ENCODE peak calls at places on chromosome 5, in five cellular contexts. One of them, this sample, is unnamed.

GRCh38 chr5:83711982-83712601 is 8.6 kb downstream of the HAPLN1 start:
- DNase-seq in neuronal stem cell: peak; percentile 40
- DNase-seq in fibroblast of lung: peak; percentile 54
- DNase-seq in WERI-Rb-1: peak; percentile 63
- DNase-seq in body of pancreas: peak; percentile 56
- DNase-seq in this sample: no peak

GRCh38 chr5:134846641-134846960 is 833 bp downstream of the C5orf24 start:
- DNase-seq in neuronal stem cell: no peak
- DNase-seq in fibroblast of lung: no peak
- DNase-seq in WERI-Rb-1: no peak
- DNase-seq in body of pancreas: no peak
- DNase-seq in this sample: no peak

GRCh38 chr5:33315170-33315569 is 125.6 kb upstream of the TARS1 start:
- DNase-seq in neuronal stem cell: no peak
- DNase-seq in fibroblast of lung: peak; percentile 86
- DNase-seq in WERI-Rb-1: no peak
- DNase-seq in body of pancreas: no peak
- DNase-seq in this sample: no peak

GRCh38 chr5:180491496-180491895 is 2.7 kb upstream of the CNOT6 start:
- DNase-seq in neuronal stem cell: no peak
- DNase-seq in fibroblast of lung: no peak
- DNase-seq in WERI-Rb-1: peak; percentile 11
- DNase-seq in body of pancreas: no peak
- DNase-seq in this sample: no peak

GRCh38 chr5:107915413-107915812 is 244.7 kb upstream of the EFNA5 start:
- DNase-seq in neuronal stem cell: no peak
- DNase-seq in fibroblast of lung: peak; percentile 34
- DNase-seq in WERI-Rb-1: no peak
- DNase-seq in body of pancreas: no peak
- DNase-seq in this sample: no peak

GRCh38 chr5:38189031-38189632 is 69.2 kb upstream of the EGFLAM start:
- DNase-seq in neuronal stem cell: no peak
- DNase-seq in fibroblast of lung: no peak
- DNase-seq in WERI-Rb-1: peak; percentile 26
- DNase-seq in body of pancreas: no peak
- DNase-seq in this sample: no peak

GRCh38 chr5:112195924-112196323 is 223.2 kb downstream of the EPB41L4A start:
- DNase-seq in neuronal stem cell: no peak
- DNase-seq in fibroblast of lung: no peak
- DNase-seq in WERI-Rb-1: no peak
- DNase-seq in body of pancreas: no peak
- DNase-seq in this sample: no peak

GRCh38 chr5:138666226-138666742 is 86.9 kb upstream of the CTNNA1 start:
- DNase-seq in neuronal stem cell: no peak
- DNase-seq in fibroblast of lung: no peak
- DNase-seq in WERI-Rb-1: no peak
- DNase-seq in body of pancreas: no peak
- DNase-seq in this sample: no peak

GRCh38 chr5:59713488-59713844 is 180.1 kb downstream of the PDE4D start:
- DNase-seq in neuronal stem cell: no peak
- DNase-seq in fibroblast of lung: no peak
- DNase-seq in WERI-Rb-1: no peak
- DNase-seq in body of pancreas: no peak
- DNase-seq in this sample: no peak

GRCh38 chr5:25418978-25419377 is 774.2 kb upstream of the CDH10 start:
- DNase-seq in neuronal stem cell: no peak
- DNase-seq in fibroblast of lung: no peak
- DNase-seq in WERI-Rb-1: no peak
- DNase-seq in body of pancreas: no peak
- DNase-seq in this sample: no peak

GRCh38 chr5:80754900-80755299 is 100.1 kb upstream of the DHFR start:
- DNase-seq in neuronal stem cell: peak; percentile 71
- DNase-seq in fibroblast of lung: peak; percentile 22
- DNase-seq in WERI-Rb-1: peak; percentile 14
- DNase-seq in body of pancreas: peak; percentile 22
- DNase-seq in this sample: no peak

GRCh38 chr5:155489949-155490348 is 476.4 kb downstream of the KIF4B start:
- DNase-seq in neuronal stem cell: no peak
- DNase-seq in fibroblast of lung: no peak
- DNase-seq in WERI-Rb-1: no peak
- DNase-seq in body of pancreas: no peak
- DNase-seq in this sample: no peak

GRCh38 chr5:18850159-18850558 is 1137.8 kb downstream of the CDH18 start:
- DNase-seq in neuronal stem cell: no peak
- DNase-seq in fibroblast of lung: no peak
- DNase-seq in WERI-Rb-1: no peak
- DNase-seq in body of pancreas: no peak
- DNase-seq in this sample: no peak

GRCh38 chr5:173051746-173052145 is 4.4 kb upstream of the CREBRF start:
- DNase-seq in neuronal stem cell: no peak
- DNase-seq in fibroblast of lung: peak; percentile 70
- DNase-seq in WERI-Rb-1: no peak
- DNase-seq in body of pancreas: no peak
- DNase-seq in this sample: no peak

GRCh38 chr5:107794731-107795130 is 124.0 kb upstream of the EFNA5 start:
- DNase-seq in neuronal stem cell: no peak
- DNase-seq in fibroblast of lung: peak; percentile 33
- DNase-seq in WERI-Rb-1: no peak
- DNase-seq in body of pancreas: no peak
- DNase-seq in this sample: no peak

GRCh38 chr5:172097356-172097755 is 90.7 kb downstream of the STK10 start:
- DNase-seq in neuronal stem cell: no peak
- DNase-seq in fibroblast of lung: peak; percentile 79
- DNase-seq in WERI-Rb-1: no peak
- DNase-seq in body of pancreas: no peak
- DNase-seq in this sample: no peak

GRCh38 chr5:132005591-132005990 is 5.9 kb downstream of the ACSL6 start:
- DNase-seq in neuronal stem cell: no peak
- DNase-seq in fibroblast of lung: no peak
- DNase-seq in WERI-Rb-1: no peak
- DNase-seq in body of pancreas: no peak
- DNase-seq in this sample: no peak

GRCh38 chr5:45281081-45281480 is 415.1 kb downstream of the HCN1 start:
- DNase-seq in neuronal stem cell: no peak
- DNase-seq in fibroblast of lung: no peak
- DNase-seq in WERI-Rb-1: no peak
- DNase-seq in body of pancreas: no peak
- DNase-seq in this sample: no peak

GRCh38 chr5:31029925-31030324 is 163.6 kb upstream of the CDH6 start:
- DNase-seq in neuronal stem cell: no peak
- DNase-seq in fibroblast of lung: no peak
- DNase-seq in WERI-Rb-1: peak; percentile 16
- DNase-seq in body of pancreas: no peak
- DNase-seq in this sample: no peak

GRCh38 chr5:179319741-179320281 is 25.4 kb downstream of the ADAMTS2 start:
- DNase-seq in neuronal stem cell: no peak
- DNase-seq in fibroblast of lung: peak; percentile 52
- DNase-seq in WERI-Rb-1: no peak
- DNase-seq in body of pancreas: no peak
- DNase-seq in this sample: no peak

GRCh38 chr5:34869256-34869655 is 30.3 kb downstream of the TTC23L start:
- DNase-seq in neuronal stem cell: no peak
- DNase-seq in fibroblast of lung: no peak
- DNase-seq in WERI-Rb-1: no peak
- DNase-seq in body of pancreas: no peak
- DNase-seq in this sample: no peak

GRCh38 chr5:93017854-93018253 is 563.2 kb downstream of the NR2F1-AS1 start:
- DNase-seq in neuronal stem cell: no peak
- DNase-seq in fibroblast of lung: peak; percentile 45
- DNase-seq in WERI-Rb-1: no peak
- DNase-seq in body of pancreas: no peak
- DNase-seq in this sample: no peak

GRCh38 chr5:68490401-68490800 is 274.8 kb downstream of the PIK3R1 start:
- DNase-seq in neuronal stem cell: no peak
- DNase-seq in fibroblast of lung: no peak
- DNase-seq in WERI-Rb-1: no peak
- DNase-seq in body of pancreas: no peak
- DNase-seq in this sample: no peak

GRCh38 chr5:111092062-111092853 is at the start of gene WDR36:
- DNase-seq in neuronal stem cell: peak; percentile 90
- DNase-seq in fibroblast of lung: peak; percentile 95
- DNase-seq in WERI-Rb-1: peak; percentile 93
- DNase-seq in body of pancreas: peak; percentile 92
- DNase-seq in this sample: peak; percentile 91

GRCh38 chr5:65854931-65855330 is 71.4 kb upstream of the ERBIN start:
- DNase-seq in neuronal stem cell: no peak
- DNase-seq in fibroblast of lung: peak; percentile 46
- DNase-seq in WERI-Rb-1: no peak
- DNase-seq in body of pancreas: no peak
- DNase-seq in this sample: no peak

GRCh38 chr5:154076240-154076922 is 37.6 kb downstream of the MFAP3 start:
- DNase-seq in neuronal stem cell: no peak
- DNase-seq in fibroblast of lung: no peak
- DNase-seq in WERI-Rb-1: peak; percentile 75
- DNase-seq in body of pancreas: no peak
- DNase-seq in this sample: no peak

GRCh38 chr5:100900796-100901731 is 2.0 kb downstream of the ST8SIA4 start:
- DNase-seq in neuronal stem cell: peak; percentile 56
- DNase-seq in fibroblast of lung: peak; percentile 60
- DNase-seq in WERI-Rb-1: peak; percentile 59
- DNase-seq in body of pancreas: peak; percentile 66
- DNase-seq in this sample: peak; percentile 7
- H3K27ac ChIP-seq in neuronal stem cell: peak overlapping the region; percentile 79
- H3K27ac ChIP-seq in fibroblast of lung: no peak overlapping the region
- H3K27ac ChIP-seq in WERI-Rb-1: no peak overlapping the region
- H3K27ac ChIP-seq in body of pancreas: no peak overlapping the region
- H3K27ac ChIP-seq in this sample: peak overlapping the region; percentile 43

GRCh38 chr5:10663531-10664183 is 97.4 kb downstream of the DAP start:
- DNase-seq in neuronal stem cell: no peak
- DNase-seq in fibroblast of lung: peak; percentile 41
- DNase-seq in WERI-Rb-1: no peak
- DNase-seq in body of pancreas: peak; percentile 79
- DNase-seq in this sample: no peak
- H3K27ac ChIP-seq in neuronal stem cell: no peak overlapping the region
- H3K27ac ChIP-seq in fibroblast of lung: no peak overlapping the region
- H3K27ac ChIP-seq in WERI-Rb-1: no peak overlapping the region
- H3K27ac ChIP-seq in body of pancreas: no peak overlapping the region
- H3K27ac ChIP-seq in this sample: no peak overlapping the region

DNA sequence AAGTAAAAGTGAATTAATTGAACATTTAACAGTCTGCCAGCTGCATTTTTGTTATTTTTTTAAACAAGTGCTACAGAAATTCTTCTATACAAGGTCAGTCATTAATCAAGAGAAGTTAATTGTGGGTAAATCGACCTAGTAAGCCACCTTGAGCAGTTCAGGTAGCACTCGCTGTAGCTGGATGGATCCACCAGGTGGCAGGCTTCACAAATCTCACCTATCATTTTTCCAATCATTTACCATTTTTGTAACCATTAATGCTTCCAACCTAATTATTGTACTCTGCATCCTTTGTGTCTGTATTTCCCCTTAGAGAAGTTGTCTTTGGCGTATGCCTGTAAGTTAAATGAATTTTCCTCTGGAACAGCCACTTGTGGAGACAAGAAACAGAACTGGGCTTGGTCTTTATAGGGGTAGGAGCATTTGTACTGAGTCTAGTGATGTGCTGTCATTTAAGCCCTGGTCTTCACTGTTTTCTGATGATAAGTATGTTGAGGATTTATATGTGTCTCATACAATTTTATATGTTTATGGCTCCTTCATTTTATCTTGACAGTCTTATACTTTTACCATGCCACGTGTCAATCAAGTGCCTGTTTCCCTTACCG is 39.5 kb downstream of the CD180 start:
- DNase-seq in neuronal stem cell: no peak
- DNase-seq in fibroblast of lung: peak; percentile 41
- DNase-seq in WERI-Rb-1: peak; percentile 32
- DNase-seq in body of pancreas: peak; percentile 38
- DNase-seq in this sample: no peak
- H3K27ac ChIP-seq in neuronal stem cell: no peak overlapping the region
- H3K27ac ChIP-seq in fibroblast of lung: no peak overlapping the region
- H3K27ac ChIP-seq in WERI-Rb-1: no peak overlapping the region
- H3K27ac ChIP-seq in body of pancreas: no peak overlapping the region
- H3K27ac ChIP-seq in this sample: no peak overlapping the region

DNA sequence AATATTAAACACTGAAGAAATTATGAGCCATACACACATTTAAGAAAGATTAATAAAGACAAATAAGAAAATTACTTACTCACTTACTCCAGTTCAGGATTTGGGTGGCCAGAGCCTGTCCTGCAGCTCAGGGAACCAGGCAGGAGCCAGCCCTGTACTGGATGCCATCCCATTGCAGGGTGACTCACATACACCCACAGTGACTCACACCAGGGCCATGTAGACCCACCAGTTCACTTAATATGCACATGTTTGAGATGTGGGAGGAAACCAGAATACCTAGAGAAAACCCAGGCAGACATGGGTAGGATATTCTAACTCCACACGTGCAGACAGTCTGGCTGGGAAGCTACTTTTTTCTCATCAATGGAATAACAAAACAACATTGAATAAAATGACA is 49.6 kb upstream of the ADRB2 start:
- DNase-seq in neuronal stem cell: no peak
- DNase-seq in fibroblast of lung: peak; percentile 72
- DNase-seq in WERI-Rb-1: no peak
- DNase-seq in body of pancreas: peak; percentile 10
- DNase-seq in this sample: no peak
- H3K27ac ChIP-seq in neuronal stem cell: no peak overlapping the region
- H3K27ac ChIP-seq in fibroblast of lung: no peak overlapping the region
- H3K27ac ChIP-seq in WERI-Rb-1: no peak overlapping the region
- H3K27ac ChIP-seq in body of pancreas: no peak overlapping the region
- H3K27ac ChIP-seq in this sample: no peak overlapping the region

GRCh38 chr5:142059304-142059940 is 46.6 kb upstream of the GNPDA1 start:
- DNase-seq in neuronal stem cell: no peak
- DNase-seq in fibroblast of lung: peak; percentile 29
- DNase-seq in WERI-Rb-1: no peak
- DNase-seq in body of pancreas: peak; percentile 81
- DNase-seq in this sample: no peak
- H3K27ac ChIP-seq in neuronal stem cell: no peak overlapping the region
- H3K27ac ChIP-seq in fibroblast of lung: no peak overlapping the region
- H3K27ac ChIP-seq in WERI-Rb-1: no peak overlapping the region
- H3K27ac ChIP-seq in body of pancreas: no peak overlapping the region
- H3K27ac ChIP-seq in this sample: no peak overlapping the region

GRCh38 chr5:151038801-151039238 is 18.4 kb downstream of the GPX3 start:
- DNase-seq in neuronal stem cell: no peak
- DNase-seq in fibroblast of lung: no peak
- DNase-seq in WERI-Rb-1: no peak
- DNase-seq in body of pancreas: no peak
- DNase-seq in this sample: no peak
- H3K27ac ChIP-seq in neuronal stem cell: no peak overlapping the region
- H3K27ac ChIP-seq in fibroblast of lung: peak overlapping the region; percentile 53
- H3K27ac ChIP-seq in WERI-Rb-1: no peak overlapping the region
- H3K27ac ChIP-seq in body of pancreas: no peak overlapping the region
- H3K27ac ChIP-seq in this sample: no peak overlapping the region